ENCODE peak calls at places on chromosome 14, in four cellular contexts. O is lower lobe of right lung, Q is foreskin fibroblast, J is heart right ventricle. B is an unnamed sample.

GRCh38 chr14:105042813-105043212 is 21.9 kb upstream of the CDCA4 start:
- DNase-seq in O (peak), Q (no peak), J (no peak), B (no peak)

GRCh38 chr14:73729556-73730265 is 15.5 kb upstream of the PNMA1 start:
- DNase-seq in O (no peak), Q (no peak), J (no peak), B (no peak)

GRCh38 chr14:33679461-33680225 is 271.2 kb downstream of the EGLN3 start:
- DNase-seq in O (no peak), Q (peak), J (no peak), B (peak)

GRCh38 chr14:75299064-75299463 is 20.4 kb downstream of the FOS start:
- DNase-seq in O (peak), Q (peak), J (no peak), B (no peak)

GRCh38 chr14:30221546-30221945 is 293.9 kb upstream of the PRKD1 start:
- DNase-seq in O (no peak), Q (no peak), J (no peak), B (no peak)

GRCh38 chr14:80974338-80975078 is 19.1 kb downstream of the TSHR start:
- DNase-seq in O (no peak), Q (no peak), J (no peak), B (no peak)

GRCh38 chr14:53953828-53954550 is 2.6 kb downstream of the BMP4 start:
- DNase-seq in O (peak), Q (peak), J (peak), B (no peak)

GRCh38 chr14:24058260-24058950 is 6.6 kb downstream of the CARMIL3 start:
- DNase-seq in O (no peak), Q (peak), J (peak), B (no peak)

GRCh38 chr14:23951590-23952143 is 1.9 kb upstream of the DHRS4 start:
- DNase-seq in O (no peak), Q (no peak), J (no peak), B (no peak)

GRCh38 chr14:54682578-54682977 is 115.7 kb downstream of the SAMD4A start:
- DNase-seq in O (no peak), Q (no peak), J (no peak), B (no peak)

GRCh38 chr14:60631842-60632241 is 17.4 kb downstream of the SIX1 start:
- DNase-seq in O (no peak), Q (no peak), J (no peak), B (no peak)

GRCh38 chr14:69048456-69048855 is 69.4 kb upstream of the ACTN1 start:
- DNase-seq in O (no peak), Q (no peak), J (no peak), B (no peak)

GRCh38 chr14:101736585-101736984 is 24.9 kb upstream of the PPP2R5C start:
- DNase-seq in O (no peak), Q (no peak), J (no peak), B (no peak)

GRCh38 chr14:33307691-33308369 is 369.2 kb downstream of the NPAS3 start:
- DNase-seq in O (no peak), Q (peak), J (peak), B (peak)

GRCh38 chr14:104775073-104775489 is 20.5 kb downstream of the AKT1 start:
- DNase-seq in O (no peak), Q (no peak), J (no peak), B (no peak)

GRCh38 chr14:54306806-54307205 is 90.0 kb upstream of the CDKN3 start:
- DNase-seq in O (no peak), Q (no peak), J (no peak), B (no peak)

GRCh38 chr14:104199266-104199665 is 60.9 kb downstream of the KIF26A start:
- DNase-seq in O (no peak), Q (no peak), J (no peak), B (no peak)

DNA sequence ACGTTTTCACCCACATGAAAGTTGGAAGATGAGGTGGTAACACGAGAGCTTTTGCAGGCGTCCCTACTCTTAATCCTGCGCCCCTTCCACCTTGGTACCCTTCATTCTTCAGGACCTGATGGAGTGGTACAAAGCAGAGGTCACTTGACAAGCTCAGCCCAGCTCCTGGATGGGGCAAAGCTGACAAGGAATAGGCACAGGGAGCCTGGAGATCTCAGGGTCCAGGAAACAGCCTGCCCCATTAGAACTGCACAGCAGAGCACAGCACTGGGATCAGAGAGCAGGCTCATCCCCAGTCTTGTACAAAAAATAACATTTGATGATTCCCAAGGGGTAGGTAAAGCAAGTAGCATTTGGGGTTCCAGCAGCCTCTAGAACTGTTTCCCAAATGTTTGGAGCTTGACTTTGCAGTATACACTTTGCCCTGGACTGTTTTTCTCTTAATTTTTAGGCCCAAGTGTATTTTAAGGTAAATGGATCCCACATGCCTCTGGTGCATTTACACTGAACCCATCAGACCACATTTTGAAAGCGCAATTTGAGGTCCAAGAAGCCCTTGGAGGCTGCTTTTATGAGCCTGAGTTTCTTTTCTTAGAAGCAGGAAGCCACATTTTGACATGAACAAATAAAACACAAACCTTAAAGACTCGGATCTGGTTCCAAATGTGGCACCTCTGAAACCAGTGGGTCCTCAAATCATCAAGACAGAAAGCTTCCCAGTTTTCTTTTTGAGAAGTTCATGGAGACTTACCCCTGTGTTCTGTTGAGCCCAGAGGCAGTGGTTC is 633 bp downstream of the TC2N start:
- DNase-seq in O (no peak), Q (no peak), J (no peak), B (no peak)
- H3K4me3 ChIP-seq in O (peak), Q (no peak), J (no peak), B (no peak)

DNA sequence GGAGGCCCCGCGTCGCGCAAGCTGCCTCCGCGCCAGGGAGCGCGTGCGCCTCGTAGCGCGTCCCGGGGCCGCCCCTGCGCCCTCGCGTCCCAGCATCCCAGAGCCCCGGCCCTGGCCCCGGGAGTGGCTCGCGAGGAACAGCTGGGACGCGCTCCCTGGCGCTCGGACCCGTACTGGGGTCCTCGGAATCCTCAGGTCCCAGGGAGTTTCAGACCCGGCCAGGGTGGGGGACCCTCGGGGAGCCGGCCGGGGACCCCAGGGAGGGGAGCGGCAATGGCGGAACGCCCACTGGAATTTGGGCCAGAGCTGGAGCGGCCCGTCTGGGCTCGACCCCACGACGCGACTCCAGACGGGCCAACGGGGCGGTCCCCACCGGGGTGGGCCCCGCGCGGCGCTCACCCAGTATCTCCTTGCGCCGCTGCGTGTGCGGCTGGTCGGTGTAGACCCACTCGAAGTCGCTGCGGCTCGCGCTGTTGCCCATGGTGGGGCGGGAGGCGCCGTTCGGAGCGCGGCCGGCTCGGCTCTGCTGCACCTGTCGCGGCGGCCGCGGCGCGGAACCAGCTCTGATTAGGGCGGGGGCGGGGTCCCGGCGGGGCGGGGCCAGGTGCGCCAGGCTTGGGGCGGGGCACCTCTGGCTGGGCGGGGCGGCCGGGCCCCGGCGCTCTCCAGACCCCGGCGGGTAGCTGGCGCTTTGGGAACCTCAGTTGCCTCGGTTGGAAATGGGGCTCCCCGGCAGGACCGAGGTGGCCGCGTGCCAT is at the start of gene DEGS2:
- DNase-seq in O (peak), Q (no peak), J (no peak), B (no peak)
- H3K4me3 ChIP-seq in O (peak), Q (no peak), J (peak), B (peak)

DNA sequence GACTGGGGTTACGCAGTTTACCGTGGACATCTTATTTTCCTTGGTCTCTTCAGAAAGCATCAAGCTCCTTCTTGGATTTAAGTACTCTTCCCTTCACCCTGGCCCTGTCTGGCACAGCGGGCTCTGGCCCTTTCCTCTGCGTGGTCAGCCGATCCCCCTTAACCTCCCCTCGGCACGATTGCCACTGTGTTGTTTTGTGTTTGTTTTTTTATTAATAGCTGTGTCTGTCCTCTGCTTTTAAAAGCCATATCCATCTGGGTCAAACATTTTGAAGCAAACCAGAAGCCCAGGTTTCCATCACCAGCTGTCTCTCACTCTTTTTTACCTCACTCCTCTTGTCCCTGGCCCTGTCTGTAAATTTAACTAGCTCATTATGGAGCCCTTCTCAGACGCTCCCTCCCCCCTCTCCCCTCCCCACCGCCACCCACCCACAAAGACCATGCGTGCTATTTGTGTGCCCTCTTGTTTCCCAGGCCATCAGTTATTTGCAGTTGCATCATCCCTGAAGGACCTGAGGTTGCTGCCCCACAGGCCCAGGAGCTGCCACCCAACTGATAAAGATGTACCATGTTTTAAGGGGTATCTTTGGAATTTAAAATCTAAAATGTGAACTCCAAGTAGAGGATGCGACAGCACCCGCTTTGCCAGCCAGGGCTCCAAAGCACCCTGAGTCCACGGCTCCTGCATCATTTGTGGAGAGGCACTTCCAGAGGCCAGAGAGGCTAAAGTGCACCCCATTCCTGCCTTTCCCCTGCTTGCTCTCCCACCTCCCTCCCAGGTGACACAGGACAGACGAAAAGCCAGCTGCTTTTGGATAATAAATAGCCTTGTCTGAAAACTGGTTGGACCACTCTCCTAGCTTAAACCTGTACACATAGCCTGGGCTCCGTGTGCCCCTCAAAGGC is 3.9 kb downstream of the BCL11B start:
- DNase-seq in O (no peak), Q (no peak), J (no peak), B (no peak)
- H3K4me3 ChIP-seq in O (peak), Q (no peak), J (no peak), B (no peak)

DNA sequence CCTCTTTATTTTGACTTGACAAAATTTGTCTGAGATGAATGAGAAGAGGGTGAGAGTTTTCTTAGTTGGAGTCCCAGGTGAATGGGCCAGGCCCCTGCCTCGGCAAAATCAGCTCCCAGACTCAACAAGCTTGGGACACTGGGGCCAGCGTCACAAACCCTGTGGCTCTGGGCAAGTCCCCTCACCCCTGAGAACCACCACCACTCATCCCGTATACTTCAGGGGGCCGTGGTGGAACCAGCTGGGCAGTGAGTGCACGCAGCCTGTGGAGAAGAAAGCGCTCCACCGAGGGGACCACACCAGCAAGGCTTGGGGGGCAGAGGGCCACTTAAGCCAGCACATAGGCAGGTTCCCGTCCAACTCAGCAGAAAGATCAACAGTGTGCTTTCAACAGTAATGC is 40.2 kb downstream of the DEGS2 start:
- DNase-seq in O (no peak), Q (no peak), J (no peak), B (no peak)
- H3K4me3 ChIP-seq in O (no peak), Q (no peak), J (no peak), B (no peak)

GRCh38 chr14:103121846-103122577 is 1.2 kb upstream of the TNFAIP2 start:
- DNase-seq in O (peak), Q (no peak), J (peak), B (peak)
- H3K4me3 ChIP-seq in O (peak), Q (no peak), J (peak), B (no peak)

DNA sequence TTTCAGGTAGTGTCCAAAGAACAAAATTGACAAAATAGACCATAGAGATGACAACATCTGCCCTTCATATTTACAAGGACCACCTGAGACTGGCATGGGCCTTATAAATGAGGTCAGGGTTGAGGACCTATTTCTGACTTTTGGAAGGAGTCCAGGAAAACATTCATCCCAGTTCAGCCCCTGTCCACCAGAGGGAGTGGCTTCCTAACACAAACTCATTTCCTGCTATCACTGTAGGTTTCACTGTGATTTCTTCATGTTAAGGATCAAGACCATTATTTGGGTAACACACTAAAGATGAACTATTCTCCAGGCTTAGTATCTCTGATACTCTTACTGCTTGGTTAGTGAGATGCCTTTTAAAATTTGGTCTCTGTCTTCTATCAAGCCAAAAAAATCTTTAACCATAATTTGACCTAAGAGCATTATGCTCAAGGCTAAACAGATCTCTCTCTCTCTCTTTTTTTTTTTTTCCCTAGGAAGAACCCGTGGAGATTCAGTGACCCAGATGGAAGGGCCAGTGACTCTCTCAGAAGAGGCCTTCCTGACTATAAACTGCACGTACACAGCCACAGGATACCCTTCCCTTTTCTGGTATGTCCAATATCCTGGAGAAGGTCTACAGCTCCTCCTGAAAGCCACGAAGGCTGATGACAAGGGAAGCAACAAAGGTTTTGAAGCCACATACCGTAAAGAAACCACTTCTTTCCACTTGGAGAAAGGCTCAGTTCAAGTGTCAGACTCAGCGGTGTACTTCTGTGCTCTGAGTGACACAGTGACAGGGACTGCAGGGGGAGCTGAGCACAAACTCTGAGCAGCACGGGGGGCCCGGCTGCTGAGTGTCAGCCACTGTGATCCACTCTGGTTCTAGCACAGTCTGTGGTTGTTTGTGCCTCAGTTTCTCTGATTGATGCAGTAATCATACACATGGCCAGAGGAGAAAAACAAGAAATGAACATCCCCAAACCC is 267.6 kb upstream of the OR4E1 start:
- DNase-seq in O (no peak), Q (no peak), J (no peak), B (no peak)
- H3K4me3 ChIP-seq in O (no peak), Q (no peak), J (no peak), B (no peak)

DNA sequence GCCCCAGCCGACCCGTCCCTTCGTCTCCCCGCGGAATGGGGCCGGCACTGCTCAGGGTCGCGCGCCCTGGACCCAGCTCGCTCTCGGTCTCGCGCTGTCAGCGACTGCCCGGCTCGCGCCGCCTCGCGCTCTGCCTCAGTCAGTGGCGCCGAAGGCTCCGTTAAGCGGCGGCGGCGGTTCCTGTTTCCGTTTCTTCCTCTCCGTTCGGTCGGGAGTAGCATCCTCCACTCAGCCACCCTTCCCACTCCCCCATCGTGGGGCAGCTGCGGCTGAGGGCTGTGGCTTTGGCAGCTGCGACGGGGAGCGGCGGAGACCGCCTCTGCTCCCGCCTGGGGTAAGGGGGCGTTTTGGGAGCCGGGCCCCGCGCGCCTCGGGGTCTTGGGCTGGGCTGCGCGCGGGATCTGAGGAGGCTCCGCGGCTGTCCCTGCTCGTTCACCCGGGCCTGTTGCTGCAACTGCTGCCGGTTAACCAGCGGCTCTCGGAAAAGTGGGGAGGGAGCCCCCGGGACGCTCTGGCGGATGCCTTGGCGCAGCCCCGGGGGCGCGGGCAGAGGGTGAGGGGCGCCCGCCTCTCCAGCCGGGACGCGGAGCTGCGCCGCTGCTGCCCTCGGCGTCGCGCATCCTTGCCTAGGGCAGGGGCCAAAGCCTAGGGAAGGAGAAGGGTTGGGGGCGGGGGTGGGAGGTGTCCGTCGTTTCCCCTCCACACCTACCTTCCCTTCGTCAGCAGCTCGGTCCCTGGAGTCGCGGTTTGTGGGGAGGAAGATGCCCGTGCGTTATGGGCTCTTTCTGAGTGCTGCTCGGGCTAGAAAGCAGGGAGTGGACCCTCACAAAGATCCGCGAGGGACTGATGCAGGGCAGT is 580 bp downstream of the FUT8 start:
- DNase-seq in O (peak), Q (peak), J (no peak), B (no peak)
- H3K4me3 ChIP-seq in O (peak), Q (peak), J (peak), B (peak)

B was measured in skeletal muscle cell.